ENCODE peak calls at places on chromosomes 4 and X, in six cellular contexts. One of them, this sample, is unnamed.

GRCh38 chr4:18033111-18034085 is 11.8 kb upstream of the LCORL start:
- DNase-seq in GM20000: no peak
- DNase-seq in GM13976: no peak
- DNase-seq in HFFc6: no peak
- DNase-seq in GM10248: no peak
- DNase-seq in natural killer cell: no peak
- DNase-seq in this sample: no peak

GRCh38 chr4:145904413-145905177 is 34.0 kb downstream of the ZNF827 start:
- DNase-seq in GM20000: no peak
- DNase-seq in natural killer cell: no peak
- DNase-seq in GM10248: no peak
- DNase-seq in HFFc6: no peak
- DNase-seq in GM13976: no peak
- DNase-seq in this sample: no peak

GRCh38 chrX:48747415-48748026 is 14.0 kb upstream of the GLOD5 start:
- DNase-seq in HFFc6: no peak
- DNase-seq in GM20000: no peak
- DNase-seq in natural killer cell: no peak
- DNase-seq in GM13976: no peak
- DNase-seq in GM10248: no peak
- DNase-seq in this sample: no peak

GRCh38 chr4:97404876-97405523 is 738.3 kb downstream of the STPG2 start:
- DNase-seq in GM13976: no peak
- DNase-seq in GM20000: no peak
- DNase-seq in natural killer cell: no peak
- DNase-seq in GM10248: no peak
- DNase-seq in HFFc6: no peak
- DNase-seq in this sample: no peak

GRCh38 chrX:6456196-6456595 is 78.7 kb downstream of the VCX3A start:
- DNase-seq in GM20000: no peak
- DNase-seq in HFFc6: no peak
- DNase-seq in GM13976: no peak
- DNase-seq in GM10248: no peak
- DNase-seq in natural killer cell: no peak
- DNase-seq in this sample: no peak

GRCh38 chr4:182245541-182246245 is 2.5 kb downstream of the TENM3 start:
- DNase-seq in GM20000: no peak
- DNase-seq in natural killer cell: no peak
- DNase-seq in HFFc6: no peak
- DNase-seq in GM10248: no peak
- DNase-seq in GM13976: no peak
- DNase-seq in this sample: no peak

GRCh38 chrX:85084770-85085393 is 81.2 kb downstream of the APOOL start:
- DNase-seq in GM20000: peak
- DNase-seq in HFFc6: peak
- DNase-seq in GM10248: peak
- DNase-seq in natural killer cell: no peak
- DNase-seq in GM13976: peak
- DNase-seq in this sample: no peak

GRCh38 chr4:185232370-185232769 is 23.0 kb downstream of the SNX25 start:
- DNase-seq in GM20000: no peak
- DNase-seq in GM10248: no peak
- DNase-seq in natural killer cell: no peak
- DNase-seq in GM13976: no peak
- DNase-seq in HFFc6: peak
- DNase-seq in this sample: no peak

GRCh38 chr4:71472946-71473345 is 134.1 kb downstream of the SLC4A4 start:
- DNase-seq in HFFc6: peak
- DNase-seq in natural killer cell: no peak
- DNase-seq in GM10248: no peak
- DNase-seq in GM20000: no peak
- DNase-seq in GM13976: no peak
- DNase-seq in this sample: no peak

GRCh38 chrX:69285881-69286545 is 120.8 kb upstream of the PJA1 start:
- DNase-seq in GM10248: peak
- DNase-seq in GM13976: peak
- DNase-seq in natural killer cell: peak
- DNase-seq in GM20000: peak
- DNase-seq in HFFc6: no peak
- DNase-seq in this sample: no peak

GRCh38 chrX:7146703-7147430 is 645 bp upstream of the STS start:
- DNase-seq in HFFc6: no peak
- DNase-seq in GM20000: peak
- DNase-seq in natural killer cell: no peak
- DNase-seq in GM10248: peak
- DNase-seq in GM13976: peak
- DNase-seq in this sample: no peak

GRCh38 chrX:47664737-47665136 is 5.8 kb upstream of the UXT start:
- DNase-seq in HFFc6: no peak
- DNase-seq in GM13976: no peak
- DNase-seq in natural killer cell: no peak
- DNase-seq in GM20000: no peak
- DNase-seq in GM10248: no peak
- DNase-seq in this sample: no peak

GRCh38 chr4:110289601-110290100 is 91.2 kb upstream of the ELOVL6 start:
- DNase-seq in GM10248: no peak
- DNase-seq in natural killer cell: no peak
- DNase-seq in GM13976: no peak
- DNase-seq in HFFc6: no peak
- DNase-seq in GM20000: no peak
- DNase-seq in this sample: no peak

GRCh38 chr4:158094413-158095110 is 78.3 kb downstream of the GASK1B start:
- DNase-seq in GM13976: no peak
- DNase-seq in GM10248: no peak
- DNase-seq in natural killer cell: no peak
- DNase-seq in GM20000: no peak
- DNase-seq in HFFc6: peak
- DNase-seq in this sample: no peak

GRCh38 chr4:118680808-118681207 is 4.4 kb upstream of the METTL14 start:
- DNase-seq in GM10248: no peak
- DNase-seq in GM13976: no peak
- DNase-seq in GM20000: no peak
- DNase-seq in HFFc6: no peak
- DNase-seq in natural killer cell: no peak
- DNase-seq in this sample: no peak

GRCh38 chr4:120299631-120300030 is 233.0 kb upstream of the MAD2L1 start:
- DNase-seq in GM10248: no peak
- DNase-seq in GM20000: no peak
- DNase-seq in natural killer cell: no peak
- DNase-seq in GM13976: no peak
- DNase-seq in HFFc6: no peak
- DNase-seq in this sample: no peak

GRCh38 chr4:99013402-99013843 is 17.9 kb downstream of the METAP1 start:
- DNase-seq in GM20000: no peak
- DNase-seq in GM13976: no peak
- DNase-seq in natural killer cell: no peak
- DNase-seq in GM10248: no peak
- DNase-seq in HFFc6: no peak
- DNase-seq in this sample: no peak

GRCh38 chrX:31353095-31353494 is 281.3 kb upstream of the FTHL17 start:
- DNase-seq in GM20000: no peak
- DNase-seq in natural killer cell: no peak
- DNase-seq in HFFc6: peak
- DNase-seq in GM13976: no peak
- DNase-seq in GM10248: no peak
- DNase-seq in this sample: no peak

GRCh38 chr4:6907658-6908191 is 1.9 kb upstream of the TBC1D14 start:
- DNase-seq in GM10248: no peak
- DNase-seq in natural killer cell: no peak
- DNase-seq in GM13976: peak
- DNase-seq in HFFc6: no peak
- DNase-seq in GM20000: peak
- DNase-seq in this sample: no peak

GRCh38 chr4:2076908-2077534 is 17.9 kb downstream of the NAT8L start:
- DNase-seq in HFFc6: no peak
- DNase-seq in GM13976: no peak
- DNase-seq in natural killer cell: no peak
- DNase-seq in GM10248: no peak
- DNase-seq in GM20000: no peak
- DNase-seq in this sample: peak

GRCh38 chr4:168908093-168908492 is 102.0 kb downstream of the CBR4 start:
- DNase-seq in GM20000: no peak
- DNase-seq in natural killer cell: no peak
- DNase-seq in GM13976: no peak
- DNase-seq in GM10248: no peak
- DNase-seq in HFFc6: peak
- DNase-seq in this sample: no peak

GRCh38 chrX:119762718-119763117 is 4.3 kb downstream of the SOWAHD start:
- DNase-seq in GM20000: no peak
- DNase-seq in GM10248: no peak
- DNase-seq in HFFc6: no peak
- DNase-seq in GM13976: no peak
- DNase-seq in natural killer cell: no peak
- DNase-seq in this sample: no peak

GRCh38 chr4:47972181-47972580 is 44.3 kb downstream of the CNGA1 start:
- DNase-seq in GM13976: peak
- DNase-seq in GM20000: peak
- DNase-seq in GM10248: peak
- DNase-seq in natural killer cell: no peak
- DNase-seq in HFFc6: no peak
- DNase-seq in this sample: no peak

GRCh38 chr4:6957148-6957520 is 47.5 kb downstream of the TBC1D14 start:
- DNase-seq in GM10248: no peak
- DNase-seq in HFFc6: no peak
- DNase-seq in GM13976: no peak
- DNase-seq in natural killer cell: no peak
- DNase-seq in GM20000: no peak
- DNase-seq in this sample: no peak

GRCh38 chr4:141675384-141675783 is 39.0 kb downstream of the IL15 start:
- DNase-seq in GM10248: no peak
- DNase-seq in GM20000: no peak
- DNase-seq in HFFc6: no peak
- DNase-seq in GM13976: no peak
- DNase-seq in natural killer cell: no peak
- DNase-seq in this sample: no peak
- TF ChIP-seq CTCF in GM10248: no peak
- TF ChIP-seq CTCF in GM20000: no peak
- TF ChIP-seq CTCF in HFFc6: no peak
- TF ChIP-seq CTCF in GM13976: no peak
- TF ChIP-seq CTCF in natural killer cell: no peak
- TF ChIP-seq CTCF in this sample: no peak

GRCh38 chr4:75844151-75844662 is 58.0 kb downstream of the PPEF2 start:
- DNase-seq in GM20000: no peak
- DNase-seq in GM10248: no peak
- DNase-seq in GM13976: no peak
- DNase-seq in natural killer cell: no peak
- DNase-seq in HFFc6: peak
- DNase-seq in this sample: no peak

GRCh38 chr4:75843596-75843995 is 58.7 kb downstream of the PPEF2 start:
- DNase-seq in GM10248: no peak
- DNase-seq in GM13976: no peak
- DNase-seq in natural killer cell: no peak
- DNase-seq in HFFc6: no peak
- DNase-seq in GM20000: no peak
- DNase-seq in this sample: no peak

GRCh38 chr4:75845992-75846391 is 56.3 kb downstream of the PPEF2 start:
- DNase-seq in GM20000: no peak
- DNase-seq in GM13976: no peak
- DNase-seq in natural killer cell: no peak
- DNase-seq in GM10248: no peak
- DNase-seq in HFFc6: no peak
- DNase-seq in this sample: no peak

GRCh38 chr4:75848891-75849290 is 53.4 kb downstream of the PPEF2 start:
- DNase-seq in GM10248: no peak
- DNase-seq in natural killer cell: no peak
- DNase-seq in GM20000: peak
- DNase-seq in GM13976: no peak
- DNase-seq in HFFc6: peak
- DNase-seq in this sample: no peak

DNA sequence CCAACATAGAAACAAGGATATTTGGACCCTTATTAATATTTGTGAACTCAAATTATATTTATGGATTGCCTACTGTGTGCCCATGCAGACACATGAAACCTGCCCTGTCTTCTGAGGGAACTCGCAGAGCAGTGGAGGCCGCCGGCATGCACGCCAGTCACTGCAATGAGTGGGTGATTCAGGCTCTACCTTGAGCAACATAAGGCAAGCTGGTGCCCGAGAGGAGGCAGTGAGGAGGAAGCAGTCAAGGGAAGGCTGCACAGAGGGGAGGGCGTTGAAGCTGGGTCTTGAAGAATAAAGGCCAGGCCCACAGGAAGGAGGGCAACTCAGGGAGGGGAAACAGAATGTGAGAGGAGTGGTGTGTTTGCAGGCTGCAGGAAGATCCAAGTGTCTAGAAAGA is 52.8 kb downstream of the PPEF2 start:
- DNase-seq in natural killer cell: no peak
- DNase-seq in HFFc6: no peak
- DNase-seq in GM20000: no peak
- DNase-seq in GM13976: no peak
- DNase-seq in GM10248: no peak
- DNase-seq in this sample: no peak
- TF ChIP-seq CTCF in natural killer cell: no peak
- TF ChIP-seq CTCF in HFFc6: no peak
- TF ChIP-seq CTCF in GM20000: no peak
- TF ChIP-seq CTCF in GM13976: no peak
- TF ChIP-seq CTCF in GM10248: no peak
- TF ChIP-seq CTCF in this sample: no peak

DNA sequence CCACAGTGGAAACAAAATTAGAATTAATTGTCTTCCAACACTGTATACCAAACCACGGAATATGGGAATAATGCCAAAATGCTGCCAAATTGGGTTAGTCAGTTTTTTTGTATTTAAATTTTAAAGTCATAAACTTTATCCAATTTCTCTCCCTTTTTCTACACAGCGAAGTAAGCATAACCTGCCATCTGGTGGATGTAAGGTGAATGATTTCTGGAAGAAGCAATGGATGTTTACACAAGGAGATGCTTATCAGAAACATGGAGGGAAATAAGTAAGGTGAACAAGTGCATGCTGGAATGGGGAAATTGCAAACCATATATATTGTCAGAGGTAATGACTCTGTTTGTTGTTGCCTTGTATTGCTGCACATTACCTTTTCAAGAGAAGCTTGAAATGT is 691.9 kb downstream of the TECRL start:
- DNase-seq in GM10248: no peak
- DNase-seq in natural killer cell: no peak
- DNase-seq in HFFc6: no peak
- DNase-seq in GM13976: no peak
- DNase-seq in GM20000: no peak
- DNase-seq in this sample: no peak
- TF ChIP-seq CTCF in GM10248: no peak
- TF ChIP-seq CTCF in natural killer cell: no peak
- TF ChIP-seq CTCF in HFFc6: peak
- TF ChIP-seq CTCF in GM13976: no peak
- TF ChIP-seq CTCF in GM20000: no peak
- TF ChIP-seq CTCF in this sample: peak

DNA sequence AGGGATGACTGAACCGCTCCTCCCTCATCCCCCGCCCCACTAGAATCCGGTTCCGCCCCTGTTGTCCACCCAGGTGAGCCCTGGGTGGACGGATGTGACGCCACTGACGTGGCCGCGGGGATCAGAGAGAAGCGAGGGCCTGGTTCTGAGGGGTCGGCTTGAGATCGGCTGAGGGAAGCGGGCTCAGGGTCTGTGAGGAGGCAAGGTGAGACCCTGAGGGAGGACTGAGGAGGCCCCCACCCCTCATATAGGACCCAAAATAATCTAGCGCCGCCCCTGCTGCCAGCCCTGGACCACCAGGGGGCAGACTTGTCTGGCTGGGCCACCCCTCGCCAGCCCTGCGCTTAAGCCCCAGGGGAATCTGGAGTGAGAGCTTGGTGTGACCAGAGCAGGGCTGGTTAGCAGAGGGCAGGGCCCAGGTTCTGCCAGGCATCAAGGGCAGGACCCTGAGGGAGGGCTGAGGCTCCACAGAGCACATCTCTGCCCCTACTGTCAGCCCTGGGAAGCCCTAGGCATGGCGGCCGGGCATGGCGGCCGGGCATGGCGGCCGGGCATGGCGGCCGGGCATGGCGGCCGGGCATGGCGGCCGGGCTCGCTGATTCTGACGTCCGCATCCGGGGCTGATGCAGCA is at the start of gene MAGEA8:
- DNase-seq in GM10248: peak
- DNase-seq in GM20000: no peak
- DNase-seq in natural killer cell: no peak
- DNase-seq in GM13976: peak
- DNase-seq in HFFc6: no peak
- DNase-seq in this sample: peak
- TF ChIP-seq CTCF in GM10248: no peak
- TF ChIP-seq CTCF in GM20000: peak
- TF ChIP-seq CTCF in natural killer cell: no peak
- TF ChIP-seq CTCF in GM13976: no peak
- TF ChIP-seq CTCF in HFFc6: peak
- TF ChIP-seq CTCF in this sample: peak

This sample was measured in chondrocyte.